ENCODE peak calls at places on chromosomes 11 and 22, in ten cellular contexts. Y is nucleus accumbens; R is endothelial cell of umbilical vein; C is CD8-positive, alpha-beta memory T cell; N is AG10803; G is right lobe of liver; A is lung; J is Caki2; L is lung microvascular endothelial cell; Q is brain microvascular endothelial cell. B is an unnamed sample.

GRCh38 chr11:76604081-76604601 is 66.4 kb downstream of the LRRC32 start:
- DNase-seq in Y (no peak), R (no peak), C (no peak), N (no peak), G (no peak), A (no peak), J (no peak), L (no peak), Q (no peak), B (no peak)

GRCh38 chr22:36756746-36757607 is 18.9 kb downstream of the IFT27 start:
- DNase-seq in Y (no peak), R (no peak), C (no peak), N (no peak), G (no peak), A (no peak), J (no peak), L (no peak), Q (no peak), B (no peak)

GRCh38 chr11:62104816-62105610 is 18.8 kb upstream of the INCENP start:
- DNase-seq in Y (no peak), R (peak), C (no peak), N (peak), G (no peak), A (no peak), J (no peak), L (peak), Q (no peak), B (no peak)

GRCh38 chr11:78056093-78056492 is 7.6 kb upstream of the THRSP start:
- DNase-seq in Y (no peak), R (no peak), C (no peak), N (no peak), G (no peak), A (no peak), J (no peak), L (no peak), Q (no peak), B (no peak)

GRCh38 chr22:27718186-27719032 is 83.1 kb downstream of the MN1 start:
- DNase-seq in Y (no peak), R (peak), C (no peak), N (peak), G (no peak), A (peak), J (peak), L (peak), Q (peak), B (no peak)

GRCh38 chr11:126645206-126645605 is 289.7 kb downstream of the ST3GAL4 start:
- DNase-seq in Y (no peak), R (no peak), C (no peak), N (peak), G (no peak), A (no peak), J (no peak), L (no peak), Q (no peak), B (no peak)

GRCh38 chr11:15195454-15196200 is 80.9 kb downstream of the INSC start:
- DNase-seq in Y (no peak), R (no peak), C (no peak), N (no peak), G (peak), A (no peak), J (peak), L (peak), Q (no peak), B (no peak)

GRCh38 chr11:93039841-93040240 is 70.4 kb downstream of the MTNR1B start:
- DNase-seq in Y (no peak), R (no peak), C (no peak), N (no peak), G (no peak), A (no peak), J (no peak), L (no peak), Q (no peak), B (no peak)

GRCh38 chr22:41557401-41558240 is 3.2 kb upstream of the CSDC2 start:
- DNase-seq in Y (no peak), R (peak), C (no peak), N (peak), G (peak), A (peak), J (peak), L (peak), Q (peak), B (no peak)

GRCh38 chr22:36775589-36775965 is 342 bp downstream of the IFT27 start:
- DNase-seq in Y (no peak), R (peak), C (peak), N (peak), G (peak), A (peak), J (peak), L (peak), Q (no peak), B (peak)

GRCh38 chr11:34731596-34731995 is 110.7 kb downstream of the EHF start:
- DNase-seq in Y (no peak), R (no peak), C (no peak), N (peak), G (no peak), A (no peak), J (no peak), L (no peak), Q (no peak), B (no peak)

GRCh38 chr22:47396105-47396504 is 633.7 kb downstream of the TBC1D22A start:
- DNase-seq in Y (no peak), R (no peak), C (no peak), N (no peak), G (no peak), A (no peak), J (no peak), L (no peak), Q (no peak), B (no peak)

GRCh38 chr11:133525976-133526375 is 6.3 kb downstream of the OPCML start:
- DNase-seq in Y (no peak), R (no peak), C (no peak), N (no peak), G (no peak), A (no peak), J (no peak), L (no peak), Q (no peak), B (no peak)

GRCh38 chr11:115921540-115921939 is 417.3 kb upstream of the CADM1 start:
- DNase-seq in Y (no peak), R (no peak), C (no peak), N (no peak), G (no peak), A (no peak), J (no peak), L (no peak), Q (no peak), B (no peak)

GRCh38 chr11:91912322-91912721 is 312.3 kb upstream of the FAT3 start:
- DNase-seq in Y (no peak), R (no peak), C (no peak), N (no peak), G (no peak), A (no peak), J (no peak), L (no peak), Q (no peak), B (no peak)

GRCh38 chr22:37300551-37301017 is 18.3 kb downstream of the CYTH4 start:
- DNase-seq in Y (no peak), R (no peak), C (peak), N (no peak), G (no peak), A (no peak), J (no peak), L (no peak), Q (no peak), B (no peak)

GRCh38 chr11:1877211-1878133 is 14.2 kb downstream of the PRR33 start:
- DNase-seq in Y (no peak), R (no peak), C (no peak), N (no peak), G (peak), A (no peak), J (no peak), L (no peak), Q (peak), B (no peak)

GRCh38 chr11:692824-693414 is 2.1 kb downstream of the DEAF1 start:
- DNase-seq in Y (no peak), R (no peak), C (peak), N (no peak), G (no peak), A (no peak), J (no peak), L (no peak), Q (no peak), B (peak)

GRCh38 chr22:31346255-31346732 is at the start of gene PATZ1:
- DNase-seq in Y (peak), R (peak), C (peak), N (peak), G (peak), A (peak), J (peak), L (peak), Q (peak), B (peak)

GRCh38 chr11:105821366-105821765 is 200.7 kb downstream of the MSANTD4 start:
- DNase-seq in Y (no peak), R (no peak), C (no peak), N (no peak), G (no peak), A (no peak), J (no peak), L (no peak), Q (no peak), B (no peak)

GRCh38 chr11:34603129-34604001 is 17.5 kb upstream of the EHF start:
- DNase-seq in Y (no peak), R (no peak), C (no peak), N (no peak), G (no peak), A (no peak), J (no peak), L (no peak), Q (no peak), B (no peak)

GRCh38 chr22:25120093-25120561 is 79.5 kb upstream of the CRYBB3 start:
- DNase-seq in Y (no peak), R (peak), C (no peak), N (no peak), G (peak), A (no peak), J (peak), L (peak), Q (no peak), B (no peak)

GRCh38 chr11:35146074-35146521 is 7.1 kb downstream of the CD44 start:
- DNase-seq in Y (no peak), R (no peak), C (no peak), N (no peak), G (no peak), A (no peak), J (no peak), L (no peak), Q (no peak), B (no peak)

GRCh38 chr22:44260216-44261035 is 52.3 kb downstream of the SHISAL1 start:
- DNase-seq in Y (no peak), R (no peak), C (no peak), N (no peak), G (peak), A (no peak), J (no peak), L (no peak), Q (no peak), B (no peak)

GRCh38 chr22:44633647-44634046 is 68.4 kb upstream of the PRR5 start:
- DNase-seq in Y (no peak), R (no peak), C (no peak), N (no peak), G (no peak), A (no peak), J (no peak), L (no peak), Q (no peak), B (no peak)

GRCh38 chr11:66003291-66003690 is 988 bp downstream of the BANF1 start:
- DNase-seq in Y (no peak), R (no peak), C (no peak), N (no peak), G (no peak), A (no peak), J (no peak), L (no peak), Q (no peak), B (no peak)

GRCh38 chr11:35116245-35116644 is 22.7 kb upstream of the CD44 start:
- DNase-seq in Y (no peak), R (no peak), C (no peak), N (no peak), G (no peak), A (no peak), J (no peak), L (no peak), Q (no peak), B (no peak)

GRCh38 chr22:50304528-50305392 is 2.7 kb downstream of the PLXNB2 start:
- DNase-seq in Y (no peak), R (no peak), C (no peak), N (peak), G (no peak), A (no peak), J (peak), L (no peak), Q (no peak), B (no peak)

GRCh38 chr11:67406969-67407699 is 3.3 kb downstream of the TBC1D10C start:
- DNase-seq in Y (no peak), R (no peak), C (peak), N (no peak), G (no peak), A (no peak), J (no peak), L (no peak), Q (no peak), B (no peak)

GRCh38 chr11:62857541-62857982 is 18.2 kb upstream of the WDR74 start:
- DNase-seq in Y (no peak), R (no peak), C (no peak), N (no peak), G (no peak), A (no peak), J (no peak), L (peak), Q (no peak), B (no peak)

GRCh38 chr22:25511725-25512124 is 52.8 kb upstream of the GRK3 start:
- DNase-seq in Y (no peak), R (no peak), C (no peak), N (no peak), G (no peak), A (no peak), J (no peak), L (no peak), Q (no peak), B (no peak)

GRCh38 chr11:396948-397548 is 3.0 kb downstream of the PKP3 start:
- DNase-seq in Y (no peak), R (peak), C (peak), N (peak), G (no peak), A (no peak), J (peak), L (peak), Q (peak), B (peak)

GRCh38 chr11:125072210-125072960 is 9.3 kb downstream of the SLC37A2 start:
- DNase-seq in Y (no peak), R (no peak), C (no peak), N (no peak), G (no peak), A (no peak), J (no peak), L (no peak), Q (no peak), B (no peak)

GRCh38 chr11:46346886-46347636 is at the start of gene DGKZ:
- DNase-seq in Y (peak), R (peak), C (peak), N (peak), G (peak), A (peak), J (peak), L (peak), Q (peak), B (peak)

GRCh38 chr11:57323503-57324153 is 1.1 kb downstream of the TNKS1BP1 start:
- DNase-seq in Y (no peak), R (peak), C (no peak), N (peak), G (no peak), A (no peak), J (peak), L (peak), Q (peak), B (no peak)

B was measured in effector memory CD8-positive, alpha-beta T cell.